ENCODE peak calls at places on chromosome 1, in ten cellular contexts. Q is stimulated activated naive CD8-positive, alpha-beta T cell treated with anti-CD3 and anti-CD28 coated beads, Interleukin-15, amount 100 ng/mL, for 72 hours; J is M059J; O is Karpas-422; H is KG1; Z is fibroblast of mammary gland; A is GOT3; R is activated naive CD4-positive, alpha-beta T cell treated with Interleukin-2 at 50 U/mL for 16 hours; S is body of pancreas; X is NCI-H748 treated with DMSO at 0.1 percent for 48 hours. M is an unnamed sample.

GRCh38 chr1:11768821-11769220 is 6.8 kb downstream of the C1orf167 start:
- DNase-seq in R (no peak), X (no peak), S (no peak), Q (no peak), H (no peak), A (no peak), Z (no peak), O (no peak), J (no peak), M (no peak)

GRCh38 chr1:181251713-181252075 is 163.2 kb downstream of the IER5 start:
- DNase-seq in J (no peak), A (no peak), O (no peak), Z (no peak), R (no peak), H (no peak), Q (no peak), S (no peak), X (no peak), M (no peak)

GRCh38 chr1:52424238-52424637 is 19.8 kb downstream of the PRPF38A start:
- DNase-seq in O (no peak), X (no peak), S (no peak), R (peak), H (peak), Q (no peak), Z (no peak), A (no peak), J (peak), M (no peak)

GRCh38 chr1:17118268-17118667 is 983 bp downstream of the PADI2 start:
- DNase-seq in S (no peak), Q (no peak), R (no peak), X (no peak), O (no peak), H (no peak), J (no peak), Z (no peak), A (no peak), M (no peak)

GRCh38 chr1:155913969-155914757 is 3.0 kb upstream of the RIT1 start:
- DNase-seq in A (no peak), Z (peak), R (no peak), Q (no peak), S (no peak), X (no peak), J (peak), O (no peak), H (no peak), M (no peak)

GRCh38 chr1:38852780-38853179 is 6.8 kb downstream of the RRAGC start:
- DNase-seq in R (peak), J (no peak), Q (no peak), Z (no peak), X (no peak), O (no peak), S (no peak), A (no peak), H (no peak), M (no peak)

GRCh38 chr1:6209661-6210605 is 4.0 kb downstream of the RNF207 start:
- DNase-seq in X (no peak), R (peak), S (no peak), Z (no peak), A (no peak), J (no peak), H (no peak), O (peak), Q (no peak), M (no peak)

GRCh38 chr1:46681333-46682034 is 9.8 kb downstream of the TEX38 start:
- DNase-seq in J (no peak), S (no peak), A (no peak), R (no peak), H (no peak), Q (no peak), O (no peak), Z (no peak), X (no peak), M (no peak)

GRCh38 chr1:118944133-118944532 is 44.0 kb downstream of the TBX15 start:
- DNase-seq in Z (peak), H (no peak), X (no peak), A (no peak), O (no peak), J (peak), S (no peak), R (no peak), Q (no peak), M (no peak)

GRCh38 chr1:40739455-40740008 is 44.1 kb upstream of the KCNQ4 start:
- DNase-seq in A (no peak), S (no peak), R (no peak), X (no peak), Z (peak), J (no peak), Q (no peak), H (no peak), O (no peak), M (no peak)

GRCh38 chr1:24864409-24864808 is 65.7 kb downstream of the RUNX3 start:
- DNase-seq in A (no peak), O (peak), Q (no peak), S (peak), Z (no peak), R (no peak), J (no peak), H (no peak), X (no peak), M (peak)

GRCh38 chr1:96515925-96516324 is 205.7 kb upstream of the PTBP2 start:
- DNase-seq in R (no peak), Q (no peak), X (no peak), O (no peak), H (no peak), A (no peak), Z (no peak), S (no peak), J (no peak), M (no peak)